ENCODE peak calls at places on chromosomes 6 and 20, in five cellular contexts. One of them, this sample, is unnamed.

GRCh38 chr6:6713660-6714446 is 125.3 kb downstream of the LY86 start:
- DNase-seq in K562: no peak
- DNase-seq in SK-N-SH: peak; percentile 26
- DNase-seq in HCT116: no peak
- DNase-seq in HepG2: no peak
- DNase-seq in this sample: no peak

GRCh38 chr6:166825553-166826145 is 130.7 kb downstream of the RNASET2 start:
- DNase-seq in HepG2: no peak
- DNase-seq in SK-N-SH: no peak
- DNase-seq in K562: no peak
- DNase-seq in HCT116: no peak
- DNase-seq in this sample: no peak

GRCh38 chr20:13744403-13744802 is 40.3 kb downstream of the ESF1 start:
- DNase-seq in HCT116: no peak
- DNase-seq in SK-N-SH: no peak
- DNase-seq in K562: no peak
- DNase-seq in HepG2: no peak
- DNase-seq in this sample: no peak

GRCh38 chr6:21294144-21294543 is 299.4 kb upstream of the SOX4 start:
- DNase-seq in K562: no peak
- DNase-seq in HCT116: no peak
- DNase-seq in HepG2: no peak
- DNase-seq in SK-N-SH: no peak
- DNase-seq in this sample: no peak

GRCh38 chr6:14671261-14671681 is 553.7 kb downstream of the CD83 start:
- DNase-seq in SK-N-SH: no peak
- DNase-seq in HepG2: no peak
- DNase-seq in K562: no peak
- DNase-seq in HCT116: no peak
- DNase-seq in this sample: no peak

GRCh38 chr20:62733891-62734290 is 25.3 kb downstream of the NTSR1 start:
- DNase-seq in K562: no peak
- DNase-seq in HepG2: no peak
- DNase-seq in HCT116: no peak
- DNase-seq in SK-N-SH: no peak
- DNase-seq in this sample: no peak

GRCh38 chr6:133707456-133707855 is 181.5 kb upstream of the TCF21 start:
- DNase-seq in K562: no peak
- DNase-seq in HCT116: no peak
- DNase-seq in HepG2: no peak
- DNase-seq in SK-N-SH: no peak
- DNase-seq in this sample: no peak

GRCh38 chr6:146355521-146356100 is 188.0 kb upstream of the RAB32 start:
- DNase-seq in SK-N-SH: no peak
- DNase-seq in HCT116: no peak
- DNase-seq in HepG2: no peak
- DNase-seq in K562: no peak
- DNase-seq in this sample: no peak

GRCh38 chr20:13934992-13935894 is 55.2 kb downstream of the SEL1L2 start:
- DNase-seq in HepG2: no peak
- DNase-seq in SK-N-SH: no peak
- DNase-seq in K562: no peak
- DNase-seq in HCT116: no peak
- DNase-seq in this sample: no peak

GRCh38 chr20:10591956-10592521 is 81.8 kb downstream of the JAG1 start:
- DNase-seq in K562: no peak
- DNase-seq in HepG2: no peak
- DNase-seq in HCT116: no peak
- DNase-seq in SK-N-SH: no peak
- DNase-seq in this sample: no peak

GRCh38 chr6:150876598-150876997 is 11.1 kb downstream of the MTHFD1L start:
- DNase-seq in K562: no peak
- DNase-seq in SK-N-SH: no peak
- DNase-seq in HCT116: no peak
- DNase-seq in HepG2: no peak
- DNase-seq in this sample: no peak

GRCh38 chr6:3226422-3227362 is 761 bp downstream of the TUBB2B start:
- DNase-seq in K562: peak; percentile 57
- DNase-seq in HCT116: no peak
- DNase-seq in HepG2: no peak
- DNase-seq in SK-N-SH: peak; percentile 72
- DNase-seq in this sample: no peak

GRCh38 chr6:29748391-29749352 is 25.4 kb downstream of the HLA-F start:
- DNase-seq in K562: peak; percentile 96
- DNase-seq in SK-N-SH: peak; percentile 91
- DNase-seq in HCT116: peak; percentile 69
- DNase-seq in HepG2: peak; percentile 82
- DNase-seq in this sample: no peak

GRCh38 chr20:51640743-51641142 is 98.2 kb upstream of the NFATC2 start:
- DNase-seq in K562: no peak
- DNase-seq in SK-N-SH: no peak
- DNase-seq in HCT116: no peak
- DNase-seq in HepG2: no peak
- DNase-seq in this sample: no peak

GRCh38 chr6:6826961-6827360 is 238.4 kb downstream of the LY86 start:
- DNase-seq in K562: no peak
- DNase-seq in HepG2: no peak
- DNase-seq in HCT116: no peak
- DNase-seq in SK-N-SH: no peak
- DNase-seq in this sample: no peak

GRCh38 chr6:44292661-44293365 is 20.3 kb downstream of the AARS2 start:
- DNase-seq in SK-N-SH: no peak
- DNase-seq in HepG2: no peak
- DNase-seq in K562: no peak
- DNase-seq in HCT116: no peak
- DNase-seq in this sample: no peak

GRCh38 chr20:4725263-4725550 is 3.5 kb downstream of the PRND start:
- DNase-seq in K562: no peak
- DNase-seq in HCT116: no peak
- DNase-seq in SK-N-SH: no peak
- DNase-seq in HepG2: no peak
- DNase-seq in this sample: no peak

GRCh38 chr6:86030875-86031274 is 388.2 kb upstream of the SYNCRIP start:
- DNase-seq in HCT116: no peak
- DNase-seq in SK-N-SH: no peak
- DNase-seq in K562: no peak
- DNase-seq in HepG2: peak; percentile 38
- DNase-seq in this sample: no peak

GRCh38 chr6:14046476-14047068 is 71.0 kb upstream of the CD83 start:
- DNase-seq in HCT116: peak; percentile 51
- DNase-seq in K562: peak; percentile 74
- DNase-seq in SK-N-SH: peak; percentile 65
- DNase-seq in HepG2: peak; percentile 30
- DNase-seq in this sample: peak; percentile 47

GRCh38 chr6:139490482-139490881 is 116.0 kb upstream of the CITED2 start:
- DNase-seq in SK-N-SH: no peak
- DNase-seq in HCT116: no peak
- DNase-seq in K562: no peak
- DNase-seq in HepG2: peak; percentile 74
- DNase-seq in this sample: no peak

GRCh38 chr6:160534050-160534696 is 129.9 kb downstream of the LPA start:
- DNase-seq in HepG2: peak; percentile 52
- DNase-seq in K562: peak; percentile 76
- DNase-seq in SK-N-SH: peak; percentile 59
- DNase-seq in HCT116: peak; percentile 18
- DNase-seq in this sample: no peak

GRCh38 chr6:109183109-109183508 is 87.8 kb downstream of the CEP57L1 start:
- DNase-seq in K562: peak; percentile 14
- DNase-seq in HepG2: no peak
- DNase-seq in HCT116: no peak
- DNase-seq in SK-N-SH: no peak
- DNase-seq in this sample: no peak

GRCh38 chr6:109186012-109186411 is 90.7 kb downstream of the CEP57L1 start:
- DNase-seq in SK-N-SH: no peak
- DNase-seq in K562: no peak
- DNase-seq in HepG2: no peak
- DNase-seq in HCT116: no peak
- DNase-seq in this sample: no peak

GRCh38 chr6:109179507-109179906 is 84.2 kb downstream of the CEP57L1 start:
- DNase-seq in K562: no peak
- DNase-seq in HCT116: no peak
- DNase-seq in SK-N-SH: no peak
- DNase-seq in HepG2: no peak
- DNase-seq in this sample: no peak

GRCh38 chr6:109184638-109185037 is 89.3 kb downstream of the CEP57L1 start:
- DNase-seq in HCT116: no peak
- DNase-seq in HepG2: no peak
- DNase-seq in SK-N-SH: no peak
- DNase-seq in K562: no peak
- DNase-seq in this sample: no peak

DNA sequence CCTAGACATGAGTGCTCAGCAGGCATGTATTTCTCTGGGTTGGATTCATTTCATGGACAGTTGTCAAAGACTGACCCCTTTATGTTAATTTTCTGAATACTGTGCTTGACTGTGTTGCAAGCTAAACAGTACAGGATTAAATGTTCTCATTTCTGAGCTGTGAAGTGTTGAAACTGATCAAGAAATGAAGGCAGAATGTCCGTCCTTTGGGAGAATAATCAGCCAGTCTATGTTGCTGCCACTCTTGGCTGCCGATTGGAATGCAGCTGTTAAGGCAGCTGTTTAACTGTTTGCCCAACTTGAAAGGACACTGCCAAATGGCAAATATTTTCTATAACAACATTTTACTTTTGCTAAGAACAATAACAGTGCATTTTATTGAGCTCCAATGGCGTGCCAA is 87.3 kb downstream of the CEP57L1 start:
- DNase-seq in HCT116: no peak
- DNase-seq in SK-N-SH: no peak
- DNase-seq in HepG2: peak; percentile 31
- DNase-seq in K562: no peak
- DNase-seq in this sample: no peak
- TF ChIP-seq POLR2AphosphoS5 in HCT116: no peak
- TF ChIP-seq POLR2AphosphoS5 in SK-N-SH: no peak
- TF ChIP-seq POLR2AphosphoS5 in HepG2: no peak
- TF ChIP-seq POLR2AphosphoS5 in K562: no peak
- TF ChIP-seq POLR2AphosphoS5 in this sample: no peak

GRCh38 chr20:1346322-1346969 is 17.5 kb upstream of the SDCBP2 start:
- DNase-seq in HCT116: no peak
- DNase-seq in SK-N-SH: no peak
- DNase-seq in K562: no peak
- DNase-seq in HepG2: no peak
- DNase-seq in this sample: no peak
- H3K27me3 ChIP-seq in HCT116: no peaks in the 10 kb centered on the region
- H3K27me3 ChIP-seq in SK-N-SH: no peaks in the 10 kb centered on the region
- H3K27me3 ChIP-seq in K562: no peaks in the 10 kb centered on the region
- H3K27me3 ChIP-seq in HepG2: no peaks in the 10 kb centered on the region
- H3K27me3 ChIP-seq in this sample: no peaks in the 10 kb centered on the region

GRCh38 chr20:56589633-56590032 is 39.5 kb upstream of the TFAP2C start:
- DNase-seq in K562: no peak
- DNase-seq in HCT116: no peak
- DNase-seq in HepG2: no peak
- DNase-seq in SK-N-SH: no peak
- DNase-seq in this sample: no peak

GRCh38 chr20:56590888-56591287 is 38.2 kb upstream of the TFAP2C start:
- DNase-seq in K562: no peak
- DNase-seq in HepG2: no peak
- DNase-seq in HCT116: no peak
- DNase-seq in SK-N-SH: no peak
- DNase-seq in this sample: no peak

GRCh38 chr20:56592211-56592610 is 36.9 kb upstream of the TFAP2C start:
- DNase-seq in SK-N-SH: no peak
- DNase-seq in HepG2: no peak
- DNase-seq in HCT116: no peak
- DNase-seq in K562: no peak
- DNase-seq in this sample: no peak

GRCh38 chr20:56588996-56589395 is 40.1 kb upstream of the TFAP2C start:
- DNase-seq in K562: no peak
- DNase-seq in HepG2: no peak
- DNase-seq in HCT116: no peak
- DNase-seq in SK-N-SH: no peak
- DNase-seq in this sample: no peak

GRCh38 chr20:56587307-56588108 is 41.6 kb upstream of the TFAP2C start:
- DNase-seq in K562: no peak
- DNase-seq in HCT116: no peak
- DNase-seq in SK-N-SH: no peak
- DNase-seq in HepG2: no peak
- DNase-seq in this sample: no peak
- TF ChIP-seq REST in K562: no peak
- TF ChIP-seq REST in HCT116: no peak
- TF ChIP-seq REST in SK-N-SH: no peak
- TF ChIP-seq REST in HepG2: no peak
- TF ChIP-seq REST in this sample: no peak

GRCh38 chr20:24956001-24956761 is 7.1 kb downstream of the CST7 start:
- DNase-seq in HepG2: no peak
- DNase-seq in HCT116: no peak
- DNase-seq in SK-N-SH: no peak
- DNase-seq in K562: no peak
- DNase-seq in this sample: no peak
- TF ChIP-seq POLR2AphosphoS5 in HepG2: no peak
- TF ChIP-seq POLR2AphosphoS5 in HCT116: no peak
- TF ChIP-seq POLR2AphosphoS5 in SK-N-SH: no peak
- TF ChIP-seq POLR2AphosphoS5 in K562: no peak
- TF ChIP-seq POLR2AphosphoS5 in this sample: no peak

DNA sequence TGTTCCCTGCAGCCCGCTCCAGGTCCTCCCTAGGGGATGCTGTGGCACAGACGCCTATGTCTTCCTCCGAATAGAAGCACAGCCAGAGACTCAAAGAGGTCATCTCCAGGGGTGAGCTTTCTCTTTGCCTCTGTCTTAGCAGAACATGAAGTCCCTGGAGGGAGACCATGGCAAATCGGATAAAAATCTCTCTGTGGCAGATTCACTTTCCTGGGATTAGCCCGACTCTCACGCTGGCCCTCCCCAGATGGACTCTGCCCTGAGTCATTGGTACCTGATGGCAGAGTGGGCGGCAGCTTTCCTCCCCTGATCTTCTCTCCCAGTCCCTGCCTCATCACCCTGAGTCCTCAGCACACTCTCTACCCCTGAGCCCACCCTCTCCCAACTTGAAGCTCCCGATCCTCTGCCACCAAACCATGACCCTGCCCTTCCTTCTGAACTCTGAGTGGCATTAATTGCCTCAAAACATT is 58.0 kb upstream of the CCDC167 start:
- DNase-seq in HepG2: no peak
- DNase-seq in K562: no peak
- DNase-seq in HCT116: no peak
- DNase-seq in SK-N-SH: no peak
- DNase-seq in this sample: no peak
- H3K27me3 ChIP-seq in HepG2: peaks cover 17% of the 10 kb centered on the region
- H3K27me3 ChIP-seq in K562: peaks cover 77% of the 10 kb centered on the region
- H3K27me3 ChIP-seq in HCT116: no peaks in the 10 kb centered on the region
- H3K27me3 ChIP-seq in SK-N-SH: no peaks in the 10 kb centered on the region
- H3K27me3 ChIP-seq in this sample: no peaks in the 10 kb centered on the region

GRCh38 chr6:120137492-120137891 is 787.9 kb upstream of the MAN1A1 start:
- DNase-seq in SK-N-SH: no peak
- DNase-seq in HepG2: no peak
- DNase-seq in HCT116: no peak
- DNase-seq in K562: no peak
- DNase-seq in this sample: no peak
- TF ChIP-seq REST in SK-N-SH: no peak
- TF ChIP-seq REST in HepG2: no peak
- TF ChIP-seq REST in HCT116: no peak
- TF ChIP-seq REST in K562: no peak
- TF ChIP-seq REST in this sample: no peak